ENCODE peak calls at places on chromosomes 1 and 21, in eight cellular contexts. G is Peyer's patch, C is astrocyte of the spinal cord, Y is heart right ventricle, S is left lung, T is left ventricle myocardium inferior, E is HFF-Myc, R is cardiac muscle cell. L is an unnamed sample.
A peak's percentile ranks its signal among the peaks of the same experiment; 100 is the strongest.

GRCh38 chr1:183218039-183218618 is 32.1 kb downstream of the LAMC2 start:
- DNase-seq in G (no peak), C (no peak), Y (peak; percentile 33), S (no peak), T (peak; percentile 53), E (no peak), R (no peak), L (no peak)

GRCh38 chr21:44455524-44456206 is 355 bp downstream of the LRRC3 start:
- DNase-seq in G (peak; percentile 31), C (peak; percentile 2), Y (no peak), S (peak; percentile 93), T (peak; percentile 61), E (no peak), R (peak; percentile 55), L (peak; percentile 76)

GRCh38 chr1:167064622-167065021 is 25.6 kb downstream of the GPA33 start:
- DNase-seq in G (no peak), C (no peak), Y (no peak), S (no peak), T (no peak), E (no peak), R (no peak), L (no peak)

GRCh38 chr1:55542901-55543504 is 327.8 kb upstream of the USP24 start:
- DNase-seq in G (no peak), C (peak; percentile 62), Y (no peak), S (no peak), T (no peak), E (no peak), R (no peak), L (no peak)

GRCh38 chr1:10216148-10216749 is 5.9 kb downstream of the KIF1B start:
- DNase-seq in G (no peak), C (no peak), Y (no peak), S (no peak), T (no peak), E (no peak), R (no peak), L (no peak)

GRCh38 chr1:54950361-54951163 is 29.9 kb upstream of the TMEM61 start:
- DNase-seq in G (peak; percentile 27), C (peak; percentile 83), Y (peak; percentile 74), S (peak; percentile 75), T (peak; percentile 54), E (peak; percentile 82), R (peak; percentile 74), L (peak; percentile 55)

GRCh38 chr1:94068831-94069648 is 51.9 kb downstream of the ABCA4 start:
- DNase-seq in G (no peak), C (peak; percentile 91), Y (peak; percentile 44), S (no peak), T (peak; percentile 41), E (no peak), R (no peak), L (peak; percentile 72)

GRCh38 chr1:20472860-20473711 is 12.9 kb downstream of the CAMK2N1 start:
- DNase-seq in G (peak; percentile 39), C (peak; percentile 28), Y (peak; percentile 70), S (no peak), T (peak; percentile 70), E (no peak), R (peak; percentile 81), L (no peak)

GRCh38 chr1:40802078-40803075 is 18.8 kb downstream of the KCNQ4 start:
- DNase-seq in G (peak; percentile 88), C (peak; percentile 71), Y (peak; percentile 88), S (peak; percentile 94), T (peak; percentile 84), E (peak; percentile 9), R (peak; percentile 90), L (peak; percentile 89)

GRCh38 chr21:43322311-43322710 is 104.6 kb downstream of the SIK1 start:
- DNase-seq in G (no peak), C (no peak), Y (no peak), S (peak; percentile 69), T (no peak), E (no peak), R (no peak), L (no peak)

GRCh38 chr1:160547371-160547901 is 24.4 kb upstream of the SLAMF6 start:
- DNase-seq in G (no peak), C (no peak), Y (no peak), S (no peak), T (no peak), E (no peak), R (no peak), L (no peak)

GRCh38 chr1:157189986-157190982 is 52.1 kb upstream of the ETV3 start:
- DNase-seq in G (no peak), C (no peak), Y (no peak), S (no peak), T (no peak), E (no peak), R (no peak), L (no peak)

GRCh38 chr1:39392851-39393573 is 98.4 kb upstream of the BMP8A start:
- DNase-seq in G (no peak), C (no peak), Y (no peak), S (no peak), T (no peak), E (no peak), R (no peak), L (no peak)

GRCh38 chr1:39391741-39392679 is 99.4 kb upstream of the BMP8A start:
- DNase-seq in G (no peak), C (peak; percentile 93), Y (peak; percentile 73), S (no peak), T (no peak), E (peak; percentile 56), R (peak; percentile 52), L (no peak)

GRCh38 chr1:39386997-39387396 is 104.4 kb upstream of the BMP8A start:
- DNase-seq in G (no peak), C (no peak), Y (no peak), S (no peak), T (no peak), E (no peak), R (no peak), L (no peak)

GRCh38 chr1:39385067-39385988 is 106.1 kb upstream of the BMP8A start:
- DNase-seq in G (no peak), C (no peak), Y (no peak), S (no peak), T (no peak), E (no peak), R (no peak), L (no peak)

GRCh38 chr1:39387452-39387851 is 104.0 kb upstream of the BMP8A start:
- DNase-seq in G (no peak), C (peak; percentile 85), Y (no peak), S (no peak), T (no peak), E (peak; percentile 59), R (no peak), L (no peak)
- TF ChIP-seq CTCF in G (peak; percentile 48), C (peak; percentile 22), Y (no peak), S (no peak), T (no peak), E (peak; percentile 32), R (peak; percentile 26), L (no peak)

GRCh38 chr1:200333329-200333728 is 76.5 kb downstream of the ZNF281 start:
- DNase-seq in G (no peak), C (no peak), Y (no peak), S (no peak), T (no peak), E (no peak), R (no peak), L (no peak)
- H3K4me3 ChIP-seq in G (no peak overlapping the region), C (no peak overlapping the region), Y (no peak overlapping the region), S (no peak overlapping the region), T (no peak overlapping the region), E (no peak overlapping the region), R (no peak overlapping the region), L (no peak overlapping the region)

GRCh38 chr1:201463071-201463552 is 5.9 kb downstream of the PHLDA3 start:
- DNase-seq in G (no peak), C (no peak), Y (no peak), S (no peak), T (no peak), E (no peak), R (peak; percentile 47), L (peak; percentile 59)
- TF ChIP-seq CTCF in G (no peak), C (peak; percentile 40), Y (peak; percentile 16), S (no peak), T (peak; percentile 38), E (peak; percentile 23), R (peak; percentile 30), L (peak; percentile 38)

DNA sequence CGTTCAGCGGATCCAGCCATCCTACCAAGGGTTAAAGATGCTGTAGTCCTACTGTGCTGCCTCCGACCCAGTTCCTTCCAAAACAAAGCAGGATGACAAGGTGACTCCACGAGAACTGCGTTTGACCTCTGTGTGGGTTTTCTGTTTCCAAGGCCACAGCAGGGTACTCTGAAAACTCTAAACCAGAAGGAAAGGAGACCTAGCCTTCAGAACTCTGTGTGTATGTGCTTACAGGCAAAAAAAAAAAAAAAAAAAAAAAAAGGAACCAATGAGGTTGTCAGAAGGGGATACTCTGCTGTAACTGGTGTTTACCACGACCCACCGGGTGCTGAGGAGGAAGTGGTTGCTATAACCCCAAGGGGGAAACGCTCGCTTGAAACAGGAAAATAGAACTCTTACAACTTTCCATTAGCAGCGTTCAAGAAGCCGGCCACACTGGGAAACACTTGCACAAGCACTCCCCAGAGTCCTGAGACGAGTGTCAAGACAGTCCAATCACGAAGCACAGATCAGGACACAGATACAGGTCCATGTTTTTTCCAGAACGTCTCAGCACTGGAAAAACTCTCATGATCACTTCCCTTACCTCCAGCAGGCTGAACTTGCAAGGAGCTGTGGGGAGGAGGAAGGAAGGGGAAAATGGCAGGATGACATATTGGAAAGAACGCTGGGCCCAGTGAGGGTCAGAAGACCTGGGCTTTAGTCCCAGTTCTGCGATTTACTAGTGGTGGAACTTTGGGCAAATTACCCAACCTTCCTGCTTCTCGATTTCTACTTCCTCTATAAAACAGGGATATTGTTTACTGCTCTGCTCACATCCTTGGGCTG is 64.0 kb downstream of the ITPKB start:
- DNase-seq in G (peak; percentile 88), C (no peak), Y (peak; percentile 85), S (no peak), T (peak; percentile 49), E (no peak), R (no peak), L (peak; percentile 64)
- H3K4me3 ChIP-seq in G (no peak overlapping the region), C (no peak overlapping the region), Y (no peak overlapping the region), S (no peak overlapping the region), T (peak overlapping the region; percentile 24), E (no peak overlapping the region), R (no peak overlapping the region), L (no peak overlapping the region)

DNA sequence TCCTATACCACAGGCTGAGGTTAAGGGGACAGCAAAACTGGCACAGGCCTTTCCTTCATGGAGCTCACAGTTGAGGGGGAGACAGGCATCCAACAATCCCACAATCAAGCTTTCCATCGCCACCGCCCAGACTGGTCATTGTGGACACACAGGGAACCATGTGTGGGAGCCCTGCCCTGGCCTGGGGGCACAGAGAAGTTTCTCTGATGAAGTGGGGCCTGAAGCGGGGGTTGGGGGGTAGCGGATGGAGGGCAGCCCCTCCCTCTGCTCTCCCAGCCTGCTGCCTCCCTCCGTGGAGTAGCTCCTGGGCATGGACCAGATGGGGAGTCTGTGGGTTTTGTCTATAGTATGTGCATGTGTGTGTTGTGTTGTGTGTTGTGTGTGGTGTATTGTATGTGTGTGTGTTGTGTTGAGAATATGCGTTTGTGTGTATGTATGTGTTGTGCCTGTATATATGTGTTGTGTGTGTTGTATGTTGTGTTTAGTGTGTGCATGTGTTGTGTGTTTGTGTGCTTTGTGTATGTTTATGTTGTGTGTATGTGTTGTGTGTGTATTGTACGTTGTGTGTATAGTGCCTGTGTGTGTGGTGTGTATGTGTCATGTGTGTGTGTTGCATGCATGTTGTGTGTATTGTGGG is 14.4 kb upstream of the LDLRAP1 start:
- DNase-seq in G (no peak), C (no peak), Y (no peak), S (no peak), T (no peak), E (no peak), R (no peak), L (no peak)
- TF ChIP-seq CTCF in G (no peak), C (no peak), Y (no peak), S (no peak), T (no peak), E (no peak), R (no peak), L (no peak)

L was measured in lower lobe of right lung.